ENCODE peak calls at places on chromosomes 11 and 22, in six cellular contexts. Y is fibroblast of villous mesenchyme, U is epithelial cell of esophagus, Q is thoracic aorta, B is colonic mucosa, C is H1. A is an unnamed sample.

GRCh38 chr11:132099692-132100091 is 729.3 kb downstream of the NTM start:
- DNase-seq in Y (no peak), U (peak; percentile 27), Q (no peak), B (no peak), C (no peak), A (no peak)

GRCh38 chr11:130671801-130672700 is 223.6 kb downstream of the ADAMTS15 start:
- DNase-seq in Y (peak; percentile 87), U (peak; percentile 60), Q (peak; percentile 75), B (peak; percentile 33), C (no peak), A (peak; percentile 87)

GRCh38 chr11:75536786-75537629 is 11.3 kb upstream of the GDPD5 start:
- DNase-seq in Y (no peak), U (peak; percentile 84), Q (no peak), B (no peak), C (no peak), A (peak; percentile 26)

GRCh38 chr11:126703661-126704060 is 296.9 kb downstream of the KIRREL3 start:
- DNase-seq in Y (no peak), U (no peak), Q (no peak), B (no peak), C (no peak), A (peak; percentile 49)

GRCh38 chr11:9601041-9601875 is 27.8 kb downstream of the WEE1 start:
- DNase-seq in Y (peak; percentile 65), U (peak; percentile 35), Q (no peak), B (peak; percentile 35), C (no peak), A (peak; percentile 59)

GRCh38 chr11:32141886-32142546 is 51.1 kb downstream of the RCN1 start:
- DNase-seq in Y (no peak), U (no peak), Q (no peak), B (peak; percentile 24), C (no peak), A (no peak)

GRCh38 chr11:4465411-4465810 is 16.3 kb downstream of the OR52K2 start:
- DNase-seq in Y (no peak), U (no peak), Q (no peak), B (no peak), C (no peak), A (no peak)

GRCh38 chr11:68142028-68142412 is 20.8 kb upstream of the CHKA start:
- DNase-seq in Y (no peak), U (peak; percentile 19), Q (no peak), B (no peak), C (no peak), A (no peak)

GRCh38 chr11:114296190-114296978 is at the start of gene NNMT:
- DNase-seq in Y (peak; percentile 99), U (peak; percentile 69), Q (peak; percentile 67), B (peak; percentile 43), C (no peak), A (peak; percentile 99)

GRCh38 chr11:2122222-2122906 is 16.8 kb downstream of the IGF2 start:
- DNase-seq in Y (peak; percentile 50), U (no peak), Q (no peak), B (no peak), C (no peak), A (peak; percentile 63)

GRCh38 chr22:26646158-26646557 is 11.2 kb upstream of the MIAT start:
- DNase-seq in Y (peak; percentile 60), U (no peak), Q (no peak), B (no peak), C (no peak), A (peak; percentile 54)

GRCh38 chr11:99069831-99070444 is 49.2 kb downstream of the CNTN5 start:
- DNase-seq in Y (no peak), U (peak; percentile 23), Q (no peak), B (no peak), C (peak; percentile 15), A (no peak)

GRCh38 chr22:16829985-16830384 is 4.8 kb upstream of the XKR3 start:
- DNase-seq in Y (no peak), U (no peak), Q (no peak), B (no peak), C (no peak), A (no peak)

GRCh38 chr11:18324381-18324780 is 2.0 kb downstream of the GTF2H1 start:
- DNase-seq in Y (no peak), U (no peak), Q (no peak), B (no peak), C (no peak), A (no peak)
- H3K4me3 ChIP-seq in Y (peak overlapping the region; percentile 32), U (peak overlapping the region; percentile 24), Q (peak overlapping the region; percentile 94), B (no peak overlapping the region), C (no peak overlapping the region), A (peak overlapping the region; percentile 93)

GRCh38 chr11:62791501-62792192 is at the start of gene TMEM223:
- DNase-seq in Y (peak; percentile 80), U (peak; percentile 85), Q (peak; percentile 59), B (peak; percentile 92), C (no peak), A (peak; percentile 70)
- TF ChIP-seq CTCF in Y (no peak), U (no peak), Q (peak; percentile 34), B (no peak), C (no peak), A (no peak)

DNA sequence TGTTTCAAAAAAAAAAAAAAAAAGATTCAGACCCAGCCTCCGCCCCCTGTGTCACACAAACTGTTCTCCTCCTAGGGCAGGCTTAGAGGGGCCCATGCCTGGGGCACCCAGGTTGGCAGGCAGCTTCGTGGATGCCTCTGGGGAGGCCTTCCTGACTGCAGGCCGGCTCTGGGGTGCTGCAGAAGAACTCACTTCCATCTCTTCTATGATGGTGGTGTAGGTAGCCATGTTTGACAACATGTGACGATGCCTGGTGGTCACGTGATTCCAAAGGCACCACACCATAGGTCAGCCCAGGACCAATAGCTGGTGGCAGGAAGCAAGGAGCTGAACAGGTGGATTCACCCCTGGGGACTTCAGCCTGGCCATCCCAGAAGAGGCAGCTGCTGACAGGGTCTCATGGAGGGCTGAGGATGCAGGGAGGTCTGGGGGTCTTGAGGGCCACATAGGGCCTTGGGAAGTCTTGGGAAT is 24.1 kb upstream of the CELSR1 start:
- DNase-seq in Y (no peak), U (peak; percentile 48), Q (no peak), B (no peak), C (no peak), A (no peak)
- H3K4me3 ChIP-seq in Y (no peak overlapping the region), U (peak overlapping the region; percentile 20), Q (no peak overlapping the region), B (no peak overlapping the region), C (no peak overlapping the region), A (no peak overlapping the region)

GRCh38 chr22:20017622-20017958 is 967 bp upstream of the ARVCF start:
- DNase-seq in Y (no peak), U (no peak), Q (no peak), B (no peak), C (no peak), A (no peak)

GRCh38 chr22:20018001-20018400 is 1.4 kb upstream of the ARVCF start:
- DNase-seq in Y (no peak), U (no peak), Q (no peak), B (no peak), C (no peak), A (no peak)

GRCh38 chr22:20015187-20015625 is 1.4 kb downstream of the ARVCF start:
- DNase-seq in Y (no peak), U (no peak), Q (no peak), B (no peak), C (no peak), A (no peak)

GRCh38 chr22:20015971-20016733 is 471 bp downstream of the ARVCF start:
- DNase-seq in Y (no peak), U (no peak), Q (no peak), B (peak; percentile 34), C (no peak), A (no peak)

GRCh38 chr22:20016734-20017621 is at the start of gene ARVCF:
- DNase-seq in Y (peak; percentile 91), U (peak; percentile 93), Q (peak; percentile 36), B (peak; percentile 94), C (peak; percentile 70), A (peak; percentile 88)
- TF ChIP-seq CTCF in Y (peak; percentile 11), U (no peak), Q (peak; percentile 33), B (no peak), C (no peak), A (no peak)

DNA sequence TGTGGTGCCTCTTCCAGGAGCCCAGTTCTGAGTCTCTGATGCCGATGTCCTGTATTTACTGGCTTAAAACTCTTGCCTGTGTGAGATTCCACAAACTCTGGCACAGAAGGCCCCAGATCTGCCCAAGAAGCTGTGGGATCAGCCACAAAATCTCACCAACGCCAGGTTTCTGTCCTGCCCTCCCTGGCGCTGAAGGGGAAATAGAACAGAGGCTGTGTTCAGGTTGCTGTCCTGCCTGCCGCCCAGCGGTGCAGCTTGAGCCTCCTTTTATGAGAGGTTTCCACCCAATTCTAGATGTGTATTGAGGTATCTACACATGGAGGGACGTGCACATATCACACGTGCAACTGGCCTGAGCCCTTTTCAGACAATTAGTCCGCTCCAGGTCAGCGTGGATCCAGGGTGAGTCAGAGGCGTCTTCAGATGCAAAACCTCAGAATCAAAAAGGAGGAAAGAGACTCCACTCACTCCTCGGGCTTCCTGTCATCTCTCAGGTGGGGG is 2.2 kb downstream of the TMEM80 start:
- DNase-seq in Y (peak; percentile 16), U (peak; percentile 65), Q (no peak), B (no peak), C (no peak), A (peak; percentile 50)
- H3K4me3 ChIP-seq in Y (no peak overlapping the region), U (no peak overlapping the region), Q (peak overlapping the region; percentile 97), B (no peak overlapping the region), C (no peak overlapping the region), A (peak overlapping the region; percentile 12)

DNA sequence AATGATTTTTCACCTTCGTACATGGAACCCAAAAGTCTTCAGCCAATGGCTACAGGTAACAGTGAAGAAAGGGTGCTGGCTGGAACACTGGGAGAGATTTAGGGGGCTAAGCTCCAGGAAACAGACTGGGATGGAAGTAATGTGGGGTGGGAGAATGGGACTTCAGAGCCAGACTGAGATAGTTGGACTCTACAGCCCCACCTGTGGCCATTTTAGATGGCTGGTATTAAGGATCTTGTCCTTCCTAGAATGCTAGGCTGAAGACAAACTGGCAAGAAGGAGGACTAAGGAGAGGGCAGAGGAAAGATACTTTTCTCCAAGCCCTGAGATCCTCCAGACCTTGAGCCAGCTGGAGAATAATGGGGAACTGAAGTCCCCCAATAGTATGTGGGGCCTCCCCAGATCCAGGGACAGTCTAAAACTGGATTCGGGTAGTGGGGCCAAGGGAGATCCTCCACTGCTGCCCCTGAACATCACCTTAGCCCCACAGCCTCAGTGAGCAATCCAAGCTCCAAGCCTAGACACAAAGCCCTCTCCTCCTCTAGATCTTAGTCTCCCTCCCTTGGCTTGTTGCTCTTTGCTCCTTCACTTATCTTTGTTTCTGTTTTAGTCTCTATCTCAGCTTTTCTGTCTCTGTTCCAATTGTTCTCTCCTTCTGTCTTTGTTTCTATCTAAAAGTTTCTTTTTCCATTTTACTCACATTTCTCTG is 16.1 kb upstream of the RRAS2 start:
- DNase-seq in Y (no peak), U (no peak), Q (no peak), B (no peak), C (no peak), A (no peak)
- TF ChIP-seq CTCF in Y (peak; percentile 25), U (peak; percentile 13), Q (no peak), B (no peak), C (peak; percentile 15), A (no peak)

GRCh38 chr11:64906314-64906635 is 10.7 kb downstream of the ATG2A start:
- DNase-seq in Y (no peak), U (no peak), Q (no peak), B (no peak), C (no peak), A (no peak)

GRCh38 chr11:64911142-64911541 is 5.9 kb downstream of the ATG2A start:
- DNase-seq in Y (no peak), U (no peak), Q (no peak), B (no peak), C (no peak), A (no peak)

GRCh38 chr11:64909653-64910343 is 7.2 kb downstream of the ATG2A start:
- DNase-seq in Y (no peak), U (no peak), Q (no peak), B (no peak), C (no peak), A (no peak)

GRCh38 chr11:64910451-64911093 is 6.4 kb downstream of the ATG2A start:
- DNase-seq in Y (no peak), U (no peak), Q (no peak), B (no peak), C (no peak), A (no peak)

GRCh38 chr11:64908766-64909165 is 8.2 kb downstream of the ATG2A start:
- DNase-seq in Y (no peak), U (no peak), Q (no peak), B (no peak), C (no peak), A (no peak)
- H3K4me3 ChIP-seq in Y (no peak overlapping the region), U (no peak overlapping the region), Q (no peak overlapping the region), B (no peak overlapping the region), C (no peak overlapping the region), A (no peak overlapping the region)